ENCODE peak calls at places on chromosomes 16 and 17, in four cellular contexts. C is AG09319; I is activated CD4-positive, alpha-beta T cell treated with anti-CD3 and anti-CD28 coated beads, Interleukin-2, amount 50 U/mL, for 1 hour; N is NCI-H1105 treated with DMSO at 0.1 percent for 48 hours. X is an unnamed sample.

GRCh38 chr16:87740909-87741424 is 24.8 kb downstream of the KLHDC4 start:
- DNase-seq in I (no peak), C (no peak), N (no peak), X (no peak)

GRCh38 chr16:10922328-10923145 is 19.7 kb downstream of the DEXI start:
- DNase-seq in N (no peak), C (no peak), I (no peak), X (no peak)

GRCh38 chr16:21997693-21998480 is 3.0 kb downstream of the PDZD9 start:
- DNase-seq in I (no peak), N (no peak), C (no peak), X (no peak)

GRCh38 chr16:48054881-48055601 is 100.8 kb downstream of the ABCC12 start:
- DNase-seq in N (peak), I (no peak), C (peak), X (no peak)

GRCh38 chr17:80649672-80650338 is 105.2 kb downstream of the RPTOR start:
- DNase-seq in C (peak), N (no peak), I (peak), X (peak)

GRCh38 chr17:60832206-60832605 is 154.6 kb downstream of the BCAS3 start:
- DNase-seq in C (no peak), I (no peak), N (peak), X (no peak)

GRCh38 chr17:57097832-57098421 is 12.9 kb downstream of the AKAP1 start:
- DNase-seq in N (no peak), I (no peak), C (peak), X (no peak)

GRCh38 chr16:85781685-85782370 is 17.5 kb downstream of the EMC8 start:
- DNase-seq in I (no peak), C (peak), N (peak), X (no peak)

GRCh38 chr17:80879723-80880649 is 111.7 kb upstream of the CHMP6 start:
- DNase-seq in C (no peak), I (no peak), N (no peak), X (no peak)

GRCh38 chr16:28845173-28846079 is 722 bp downstream of the TUFM start:
- DNase-seq in N (no peak), C (no peak), I (no peak), X (no peak)

GRCh38 chr16:84013787-84014569 is 28.6 kb downstream of the SLC38A8 start:
- DNase-seq in C (no peak), I (peak), N (peak), X (no peak)

GRCh38 chr17:32976131-32976530 is 15.5 kb upstream of the SPACA3 start:
- DNase-seq in N (peak), C (no peak), I (no peak), X (no peak)

GRCh38 chr17:44758414-44759095 is at the start of gene ADAM11:
- DNase-seq in I (no peak), C (no peak), N (peak), X (peak)

GRCh38 chr17:8487130-8487645 is 51.5 kb downstream of the NDEL1 start:
- DNase-seq in N (no peak), I (no peak), C (no peak), X (no peak)

GRCh38 chr17:43530303-43531081 is 15.6 kb downstream of the ETV4 start:
- DNase-seq in N (peak), I (no peak), C (peak), X (no peak)

GRCh38 chr17:2398655-2399571 is 1.9 kb downstream of the MNT start:
- DNase-seq in C (no peak), I (peak), N (peak), X (peak)

GRCh38 chr17:1227917-1228751 is 42.1 kb upstream of the BHLHA9 start:
- DNase-seq in C (no peak), I (no peak), N (no peak), X (peak)

GRCh38 chr17:40139566-40140058 is 725 bp upstream of the CASC3 start:
- DNase-seq in N (no peak), C (no peak), I (no peak), X (peak)

GRCh38 chr16:30876867-30877266 is 17.0 kb downstream of the BCL7C start:
- DNase-seq in C (no peak), N (no peak), I (no peak), X (no peak)

GRCh38 chr16:89185062-89185751 is 13.7 kb downstream of the CDH15 start:
- DNase-seq in C (no peak), N (no peak), I (no peak), X (no peak)

GRCh38 chr17:65173284-65173793 is 36.2 kb downstream of the RGS9 start:
- DNase-seq in I (peak), N (peak), C (no peak), X (peak)

GRCh38 chr17:80594666-80595269 is 50.1 kb downstream of the RPTOR start:
- DNase-seq in C (no peak), I (no peak), N (no peak), X (no peak)

GRCh38 chr17:66240630-66241029 is 11.4 kb upstream of the APOH start:
- DNase-seq in I (no peak), N (no peak), C (no peak), X (no peak)

GRCh38 chr16:60485877-60486489 is 1550.3 kb downstream of the CDH8 start:
- DNase-seq in N (no peak), C (no peak), I (no peak), X (no peak)

GRCh38 chr17:65530985-65531507 is 30.4 kb downstream of the AXIN2 start:
- DNase-seq in I (no peak), N (no peak), C (peak), X (no peak)

GRCh38 chr17:77694391-77695363 is 263.8 kb upstream of the TNRC6C start:
- DNase-seq in I (no peak), N (no peak), C (no peak), X (no peak)

GRCh38 chr17:42883802-42884553 is 16.6 kb upstream of the G6PC1 start:
- DNase-seq in I (no peak), C (no peak), N (no peak), X (no peak)

GRCh38 chr17:50060951-50061712 is 5.2 kb downstream of the ITGA3 start:
- DNase-seq in C (no peak), I (no peak), N (no peak), X (no peak)

GRCh38 chr17:27454089-27454488 is 2.2 kb upstream of the KSR1 start:
- DNase-seq in N (no peak), C (no peak), I (no peak), X (no peak)

X was measured in Peyer's patch.